ENCODE peak calls at places on chromosomes 16 and 17, in six cellular contexts. O, I, Y, V, P and W are unnamed samples.

GRCh38 chr16:26877421-26877820 is 189.3 kb upstream of the C16orf82 start:
- DNase-seq in O (no peak), I (no peak), Y (no peak), V (no peak), P (no peak), W (no peak)

GRCh38 chr16:19948186-19949104 is 63.8 kb upstream of the GPRC5B start:
- DNase-seq in O (no peak), I (no peak), Y (no peak), V (no peak), P (no peak), W (no peak)

GRCh38 chr16:4244254-4244812 is 2.5 kb upstream of the SRL start:
- DNase-seq in O (no peak), I (no peak), Y (peak; percentile 53), V (no peak), P (no peak), W (no peak)

GRCh38 chr16:55499951-55500350 is 8.9 kb upstream of the LPCAT2 start:
- DNase-seq in O (peak; percentile 13), I (peak; percentile 21), Y (no peak), V (no peak), P (no peak), W (no peak)

GRCh38 chr16:80744856-80745255 is 59.5 kb downstream of the CDYL2 start:
- DNase-seq in O (no peak), I (no peak), Y (no peak), V (no peak), P (no peak), W (no peak)

GRCh38 chr16:2194852-2195315 is 1.5 kb downstream of the CASKIN1 start:
- DNase-seq in O (no peak), I (no peak), Y (peak; percentile 78), V (peak; percentile 48), P (peak; percentile 67), W (peak; percentile 68)

GRCh38 chr17:82239926-82240505 is 11.2 kb downstream of the SLC16A3 start:
- DNase-seq in O (no peak), I (no peak), Y (no peak), V (no peak), P (peak; percentile 73), W (no peak)

GRCh38 chr16:67549240-67549639 is 13.1 kb upstream of the CTCF start:
- DNase-seq in O (no peak), I (no peak), Y (no peak), V (no peak), P (no peak), W (no peak)

GRCh38 chr16:69364088-69364487 is 12.5 kb upstream of the TMED6 start:
- DNase-seq in O (no peak), I (no peak), Y (no peak), V (no peak), P (no peak), W (no peak)

GRCh38 chr17:16406742-16407674 is 8.4 kb upstream of the TRPV2 start:
- DNase-seq in O (peak; percentile 59), I (no peak), Y (peak; percentile 37), V (no peak), P (no peak), W (no peak)
- TF ChIP-seq POLR2A in O (no peak), I (no peak), Y (peak; percentile 10), V (no peak), P (no peak), W (no peak)

DNA sequence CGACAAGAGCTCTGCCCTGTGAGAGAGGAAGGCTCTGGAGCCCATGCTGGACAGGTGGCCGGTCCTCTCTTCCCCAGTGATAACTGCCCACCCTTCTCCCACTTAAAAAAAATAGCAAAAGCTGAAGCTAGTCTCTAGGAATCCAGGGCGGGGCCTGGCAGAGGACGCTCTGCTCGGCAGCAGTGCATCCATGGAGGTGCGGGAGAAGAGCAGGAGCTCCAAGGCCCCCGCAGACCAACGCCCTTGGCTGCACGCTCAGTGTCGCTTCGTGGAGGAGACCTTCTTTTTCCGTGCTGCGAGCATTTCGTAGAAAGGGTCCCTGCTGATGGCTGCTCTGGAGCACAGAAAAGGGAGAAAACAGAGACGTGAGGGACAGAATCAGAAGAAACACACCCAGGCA is 98.6 kb upstream of the DNAH17 start:
- DNase-seq in O (no peak), I (no peak), Y (no peak), V (no peak), P (no peak), W (no peak)
- TF ChIP-seq POLR2A in O (no peak), I (no peak), Y (no peak), V (no peak), P (no peak), W (no peak)

GRCh38 chr17:40122944-40123810 is 1.4 kb downstream of the MSL1 start:
- DNase-seq in O (peak; percentile 60), I (no peak), Y (peak; percentile 65), V (peak; percentile 49), P (no peak), W (no peak)
- TF ChIP-seq POLR2A in O (no peak), I (no peak), Y (no peak), V (no peak), P (peak; percentile 42), W (peak; percentile 18)

DNA sequence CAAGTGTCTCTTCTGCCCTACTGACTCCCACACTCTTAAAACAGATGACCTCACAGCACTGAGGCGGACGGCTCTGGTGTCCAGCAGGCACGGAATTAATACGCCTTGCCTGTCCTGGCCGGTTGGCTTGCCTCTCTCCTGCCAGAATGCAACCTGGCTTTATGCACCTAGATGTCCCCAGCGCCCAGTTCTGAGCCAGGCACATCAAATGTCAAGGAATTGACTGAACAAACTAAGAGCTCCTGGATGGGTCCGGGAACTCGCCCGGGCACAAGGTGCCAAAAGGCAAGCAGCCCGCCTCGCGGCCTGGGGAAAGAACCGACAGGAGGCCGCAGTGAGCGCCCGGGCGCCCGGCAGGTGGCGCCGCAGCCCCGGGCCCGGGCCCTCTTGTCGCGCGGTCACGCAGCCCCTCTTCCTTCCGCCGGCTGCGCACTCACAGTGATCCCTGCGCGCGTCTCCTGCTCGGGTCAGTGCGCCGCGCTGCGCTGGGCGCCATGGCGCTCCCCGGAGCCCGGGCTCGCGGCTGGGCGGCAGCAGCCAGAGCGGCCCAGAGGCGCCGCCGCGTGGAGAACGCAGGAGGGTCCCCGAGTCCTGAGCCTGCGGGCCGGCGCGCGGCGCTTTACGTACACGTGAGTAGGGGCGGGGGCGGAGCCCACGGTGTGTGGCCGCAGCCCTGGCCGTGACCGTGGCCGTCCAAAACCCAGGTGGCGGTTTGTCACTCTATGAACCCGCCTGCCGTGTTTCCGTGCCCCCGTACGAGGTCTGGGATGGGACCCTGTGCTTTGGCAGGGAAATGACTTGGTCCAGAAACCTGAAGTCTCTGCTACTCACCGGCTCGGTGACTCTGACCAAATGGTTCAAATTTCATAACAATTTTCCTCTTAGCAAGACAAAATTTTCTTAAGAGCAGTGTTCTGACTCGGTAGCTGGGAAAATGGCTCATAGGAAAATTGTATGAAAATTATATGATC is at the start of gene RSAD1:
- DNase-seq in O (peak; percentile 85), I (peak; percentile 75), Y (peak; percentile 92), V (peak; percentile 83), P (peak; percentile 91), W (peak; percentile 86)
- TF ChIP-seq POLR2A in O (peak; percentile 69), I (no peak), Y (peak; percentile 77), V (peak; percentile 72), P (peak; percentile 92), W (peak; percentile 85)

DNA sequence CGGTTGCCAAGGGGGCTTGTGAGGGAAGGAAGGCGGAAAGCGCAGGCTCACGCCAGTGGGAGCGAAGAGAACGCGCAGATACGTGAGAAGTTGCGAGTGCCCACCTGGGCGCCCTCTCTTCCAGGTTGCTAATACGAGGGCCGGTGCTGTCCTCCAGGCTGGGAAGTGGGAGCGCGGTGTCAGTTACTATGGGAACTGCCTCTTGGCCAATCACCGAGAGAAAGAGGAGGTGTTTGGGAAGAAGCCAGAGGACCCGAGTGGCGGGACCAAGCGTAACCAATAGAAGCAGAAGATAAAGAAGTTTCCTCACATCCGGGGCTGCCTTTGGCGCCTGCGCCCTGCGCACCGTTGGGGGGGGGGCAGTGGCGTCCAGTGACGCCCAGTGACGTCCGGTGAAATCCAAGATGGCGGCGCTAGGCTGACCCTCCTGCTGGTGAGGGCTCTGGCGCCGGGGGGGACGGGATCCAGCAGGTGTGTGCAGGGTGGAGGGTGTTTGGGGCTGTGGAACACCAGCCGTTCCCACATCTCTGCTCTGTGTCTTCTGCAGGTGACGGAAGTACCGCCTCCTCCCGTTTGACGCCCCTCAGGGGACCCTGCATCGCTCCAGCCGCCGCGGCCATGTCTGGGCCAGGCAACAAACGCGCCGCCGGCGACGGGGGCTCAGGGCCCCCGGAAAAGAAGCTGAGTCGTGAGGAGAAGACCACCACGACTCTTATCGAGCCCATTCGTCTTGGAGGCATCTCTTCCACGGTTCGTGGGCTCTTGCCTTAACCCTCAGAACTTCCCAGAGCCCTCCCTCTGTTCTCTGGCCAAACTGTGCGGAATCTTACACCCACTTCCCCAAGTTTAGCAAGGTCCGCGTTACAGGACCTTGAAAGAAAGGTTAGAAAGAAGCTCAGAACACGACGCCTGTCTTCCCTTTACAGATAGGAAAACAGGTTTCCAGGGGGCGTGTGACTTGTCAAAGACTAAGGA is at the start of the genes CFAP119 and RNF40:
- DNase-seq in O (peak; percentile 97), I (peak; percentile 98), Y (peak; percentile 98), V (peak; percentile 98), P (peak; percentile 99), W (peak; percentile 95)
- TF ChIP-seq POLR2A in O (peak; percentile 38), I (peak; percentile 38), Y (peak; percentile 77), V (peak; percentile 78), P (peak; percentile 88), W (peak; percentile 75)

GRCh38 chr16:23855010-23855409 is 19.2 kb downstream of the PRKCB start:
- DNase-seq in O (no peak), I (no peak), Y (no peak), V (no peak), P (no peak), W (no peak)
- TF ChIP-seq POLR2A in O (no peak), I (no peak), Y (no peak), V (no peak), P (no peak), W (no peak)

GRCh38 chr16:11835891-11836652 is 15.3 kb downstream of the RSL1D1 start:
- DNase-seq in O (no peak), I (no peak), Y (no peak), V (no peak), P (no peak), W (no peak)
- TF ChIP-seq POLR2A in O (no peak), I (no peak), Y (no peak), V (no peak), P (peak; percentile 24), W (no peak)